ENCODE peak calls at places on chromosomes 7 and 10, in six cellular contexts. One of them, this sample, is unnamed.

GRCh38 chr7:70016044-70016770 is 417.9 kb downstream of the AUTS2 start:
- DNase-seq in effector CD4-positive, alpha-beta T cell: no peak
- DNase-seq in hypothalamus: no peak
- DNase-seq in NCI-H2171 treated with DMSO at 0.1 percent for 48 hours: no peak
- DNase-seq in nucleus accumbens: no peak
- DNase-seq in ascending aorta: no peak
- DNase-seq in this sample: no peak

GRCh38 chr10:3779146-3779707 is 5.8 kb downstream of the KLF6 start:
- DNase-seq in effector CD4-positive, alpha-beta T cell: no peak
- DNase-seq in hypothalamus: no peak
- DNase-seq in NCI-H2171 treated with DMSO at 0.1 percent for 48 hours: no peak
- DNase-seq in nucleus accumbens: no peak
- DNase-seq in ascending aorta: no peak
- DNase-seq in this sample: no peak

GRCh38 chr7:41501466-41501865 is 201.4 kb downstream of the INHBA start:
- DNase-seq in effector CD4-positive, alpha-beta T cell: no peak
- DNase-seq in hypothalamus: no peak
- DNase-seq in NCI-H2171 treated with DMSO at 0.1 percent for 48 hours: no peak
- DNase-seq in nucleus accumbens: no peak
- DNase-seq in ascending aorta: no peak
- DNase-seq in this sample: no peak

GRCh38 chr10:29078919-29079318 is 210.0 kb upstream of the LYZL1 start:
- DNase-seq in effector CD4-positive, alpha-beta T cell: no peak
- DNase-seq in hypothalamus: no peak
- DNase-seq in NCI-H2171 treated with DMSO at 0.1 percent for 48 hours: no peak
- DNase-seq in nucleus accumbens: no peak
- DNase-seq in ascending aorta: no peak
- DNase-seq in this sample: no peak

GRCh38 chr7:48031111-48031510 is 2.2 kb upstream of the SUN3 start:
- DNase-seq in effector CD4-positive, alpha-beta T cell: no peak
- DNase-seq in hypothalamus: no peak
- DNase-seq in NCI-H2171 treated with DMSO at 0.1 percent for 48 hours: no peak
- DNase-seq in nucleus accumbens: no peak
- DNase-seq in ascending aorta: no peak
- DNase-seq in this sample: no peak

GRCh38 chr7:953547-954327 is 743 bp downstream of the ADAP1 start:
- DNase-seq in effector CD4-positive, alpha-beta T cell: no peak
- DNase-seq in hypothalamus: peak; percentile 63
- DNase-seq in NCI-H2171 treated with DMSO at 0.1 percent for 48 hours: no peak
- DNase-seq in nucleus accumbens: peak; percentile 61
- DNase-seq in ascending aorta: peak; percentile 77
- DNase-seq in this sample: peak; percentile 38

GRCh38 chr10:79246209-79246581 is 101.1 kb upstream of the PPIF start:
- DNase-seq in effector CD4-positive, alpha-beta T cell: no peak
- DNase-seq in hypothalamus: peak; percentile 85
- DNase-seq in NCI-H2171 treated with DMSO at 0.1 percent for 48 hours: peak; percentile 32
- DNase-seq in nucleus accumbens: peak; percentile 77
- DNase-seq in ascending aorta: peak; percentile 98
- DNase-seq in this sample: peak; percentile 43

GRCh38 chr7:73894851-73895441 is 34.0 kb downstream of the TMEM270 start:
- DNase-seq in effector CD4-positive, alpha-beta T cell: no peak
- DNase-seq in hypothalamus: no peak
- DNase-seq in NCI-H2171 treated with DMSO at 0.1 percent for 48 hours: no peak
- DNase-seq in nucleus accumbens: no peak
- DNase-seq in ascending aorta: peak; percentile 99
- DNase-seq in this sample: no peak

GRCh38 chr10:74771054-74771453 is 55.3 kb upstream of the KAT6B start:
- DNase-seq in effector CD4-positive, alpha-beta T cell: no peak
- DNase-seq in hypothalamus: no peak
- DNase-seq in NCI-H2171 treated with DMSO at 0.1 percent for 48 hours: no peak
- DNase-seq in nucleus accumbens: no peak
- DNase-seq in ascending aorta: no peak
- DNase-seq in this sample: no peak

GRCh38 chr7:21430575-21430954 is 2.7 kb downstream of the SP4 start:
- DNase-seq in effector CD4-positive, alpha-beta T cell: no peak
- DNase-seq in hypothalamus: no peak
- DNase-seq in NCI-H2171 treated with DMSO at 0.1 percent for 48 hours: no peak
- DNase-seq in nucleus accumbens: no peak
- DNase-seq in ascending aorta: no peak
- DNase-seq in this sample: no peak

GRCh38 chr7:82234457-82235049 is 209.0 kb downstream of the CACNA2D1 start:
- DNase-seq in effector CD4-positive, alpha-beta T cell: no peak
- DNase-seq in hypothalamus: no peak
- DNase-seq in NCI-H2171 treated with DMSO at 0.1 percent for 48 hours: peak; percentile 77
- DNase-seq in nucleus accumbens: no peak
- DNase-seq in ascending aorta: no peak
- DNase-seq in this sample: no peak

This sample was measured in amygdala.